ENCODE peak calls at places on chromosome 16, in nine cellular contexts. Y is GM23338; K is SK-N-SH; A is LNCaP clone FGC; P is AG10803; G is fibroblast of pulmonary artery; N is activated CD8-positive, alpha-beta T cell treated with anti-CD3 and anti-CD28 coated beads for 36 hours; Z is GM10248; V is fibroblast of lung. O is an unnamed sample.

GRCh38 chr16:638034-638543 is 2.0 kb upstream of the METTL26 start:
- DNase-seq in K (no peak), P (no peak), A (no peak), Z (no peak), G (no peak), Y (peak), V (no peak), N (no peak), O (no peak)

GRCh38 chr16:6232060-6232459 is 1100.6 kb upstream of the RBFOX1 start:
- DNase-seq in A (no peak), P (no peak), Y (no peak), Z (no peak), N (no peak), G (no peak), K (no peak), V (no peak), O (no peak)

GRCh38 chr16:49442805-49443204 is 69.2 kb downstream of the C16orf78 start:
- DNase-seq in Y (no peak), A (no peak), Z (no peak), V (no peak), N (no peak), G (no peak), K (no peak), P (no peak), O (no peak)

GRCh38 chr16:30698816-30699614 is at the start of gene SRCAP:
- DNase-seq in Y (peak), P (peak), G (peak), K (peak), V (peak), Z (peak), N (peak), A (peak), O (peak)

GRCh38 chr16:680967-681745 is 946 bp downstream of the STUB1 start:
- DNase-seq in G (peak), V (peak), Y (peak), A (peak), Z (no peak), P (peak), N (no peak), K (no peak), O (no peak)

GRCh38 chr16:75108792-75109731 is 7.5 kb downstream of the LDHD start:
- DNase-seq in A (peak), G (peak), Z (peak), V (peak), N (peak), P (peak), K (no peak), Y (no peak), O (peak)

GRCh38 chr16:4767872-4768548 is 1.0 kb upstream of the ZNF500 start:
- DNase-seq in G (peak), Y (no peak), A (no peak), N (peak), P (peak), Z (no peak), V (no peak), K (no peak), O (no peak)

GRCh38 chr16:65700599-65700998 is 578.7 kb upstream of the CDH11 start:
- DNase-seq in P (peak), Z (no peak), V (no peak), G (peak), N (no peak), Y (no peak), A (no peak), K (no peak), O (no peak)

GRCh38 chr16:15835136-15835878 is 21.5 kb downstream of the MYH11 start:
- DNase-seq in G (no peak), A (no peak), Y (no peak), P (no peak), V (no peak), Z (no peak), K (no peak), N (no peak), O (no peak)

GRCh38 chr16:5059386-5060072 is 6.2 kb downstream of the C16orf89 start:
- DNase-seq in P (no peak), G (no peak), A (no peak), V (no peak), N (no peak), K (no peak), Z (no peak), Y (peak), O (no peak)

GRCh38 chr16:66596986-66597848 is 7.3 kb upstream of the CMTM3 start:
- DNase-seq in K (no peak), G (no peak), N (peak), V (no peak), A (no peak), Z (no peak), P (no peak), Y (no peak), O (no peak)

GRCh38 chr16:48511071-48511540 is 98.9 kb downstream of the N4BP1 start:
- DNase-seq in P (peak), G (peak), A (no peak), K (no peak), Y (no peak), N (no peak), V (peak), Z (no peak), O (no peak)

GRCh38 chr16:49003022-49003421 is 278.6 kb downstream of the CBLN1 start:
- DNase-seq in A (no peak), Y (no peak), P (no peak), N (no peak), K (peak), Z (no peak), V (no peak), G (no peak), O (no peak)

GRCh38 chr16:48098472-48098871 is 57.3 kb downstream of the ABCC12 start:
- DNase-seq in K (no peak), G (no peak), Y (no peak), A (no peak), N (no peak), V (no peak), Z (no peak), P (no peak), O (no peak)

GRCh38 chr16:89026121-89026612 is 49.2 kb upstream of the CBFA2T3 start:
- DNase-seq in G (no peak), Z (no peak), N (peak), K (no peak), V (peak), P (no peak), A (no peak), Y (no peak), O (no peak)

GRCh38 chr16:16096161-16096857 is 127.0 kb downstream of the ABCC6 start:
- DNase-seq in Y (peak), P (peak), G (peak), N (no peak), A (no peak), Z (no peak), V (peak), K (no peak), O (no peak)

GRCh38 chr16:85238233-85238647 is 126.0 kb upstream of the CIBAR2 start:
- DNase-seq in P (peak), Y (peak), K (peak), V (peak), Z (no peak), G (peak), N (no peak), A (no peak), O (no peak)

GRCh38 chr16:29290631-29291247 is 115.8 kb downstream of the NPIPB11 start:
- DNase-seq in Y (peak), K (no peak), Z (peak), V (peak), N (peak), A (peak), G (peak), P (peak), O (peak)

GRCh38 chr16:79658301-79659001 is 57.9 kb upstream of the MAF start:
- DNase-seq in G (peak), A (no peak), N (no peak), Y (no peak), Z (no peak), V (peak), K (no peak), P (peak), O (no peak)

GRCh38 chr16:86998196-86999001 is 318.8 kb downstream of the C16orf95 start:
- DNase-seq in Y (no peak), V (no peak), P (no peak), Z (no peak), K (no peak), A (no peak), G (no peak), N (no peak), O (no peak)

GRCh38 chr16:74954763-74955162 is 30.2 kb downstream of the WDR59 start:
- DNase-seq in V (no peak), G (no peak), P (no peak), Z (no peak), K (no peak), A (no peak), Y (no peak), N (no peak), O (no peak)

GRCh38 chr16:81214745-81215166 is 23.7 kb upstream of the BCO1 start:
- DNase-seq in A (no peak), K (no peak), V (peak), P (peak), G (peak), Y (peak), Z (no peak), N (peak), O (no peak)

GRCh38 chr16:82598766-82599165 is 28.0 kb upstream of the CDH13 start:
- DNase-seq in G (no peak), Y (no peak), V (no peak), Z (no peak), N (no peak), A (no peak), P (no peak), K (no peak), O (no peak)

GRCh38 chr16:59632266-59632855 is 898.2 kb upstream of the GOT2 start:
- DNase-seq in V (peak), N (no peak), Z (no peak), Y (no peak), A (no peak), G (peak), P (peak), K (no peak), O (no peak)

GRCh38 chr16:48531011-48531962 is 78.7 kb downstream of the N4BP1 start:
- DNase-seq in V (peak), G (no peak), K (peak), Y (no peak), A (no peak), N (no peak), Z (peak), P (peak), O (no peak)

GRCh38 chr16:49179714-49180330 is 101.8 kb downstream of the CBLN1 start:
- DNase-seq in G (no peak), A (no peak), Z (no peak), N (no peak), K (no peak), P (no peak), V (no peak), Y (no peak), O (no peak)

GRCh38 chr16:88798073-88798472 is 5.5 kb upstream of the CDT1 start:
- DNase-seq in N (no peak), A (no peak), Z (no peak), K (no peak), G (no peak), V (no peak), Y (no peak), P (no peak), O (no peak)

GRCh38 chr16:30941600-30942420 is 7.1 kb upstream of the ORAI3 start:
- DNase-seq in N (peak), G (peak), K (peak), Y (peak), A (no peak), Z (peak), P (peak), V (peak), O (peak)

GRCh38 chr16:77394699-77395098 is 40.1 kb downstream of the ADAMTS18 start:
- DNase-seq in N (no peak), Y (no peak), G (no peak), Z (no peak), P (no peak), K (no peak), V (no peak), A (no peak), O (no peak)

GRCh38 chr16:1772362-1772907 is at the start of gene EME2:
- DNase-seq in A (no peak), Z (no peak), N (peak), P (no peak), G (no peak), Y (no peak), V (no peak), K (peak), O (peak)

GRCh38 chr16:81738831-81739496 is 40.1 kb upstream of the PLCG2 start:
- DNase-seq in P (no peak), Z (peak), A (no peak), V (no peak), Y (no peak), G (no peak), K (no peak), N (no peak), O (peak)

GRCh38 chr16:86231321-86231995 is 278.9 kb upstream of the FOXF1 start:
- DNase-seq in P (peak), G (no peak), V (no peak), Y (no peak), Z (no peak), K (no peak), N (no peak), A (no peak), O (no peak)

GRCh38 chr16:48623304-48624016 is 13.5 kb upstream of the N4BP1 start:
- DNase-seq in N (peak), A (peak), K (peak), V (peak), G (peak), Z (peak), Y (peak), P (peak), O (peak)

GRCh38 chr16:67092227-67092626 is 17.5 kb upstream of the PHAF1 start:
- DNase-seq in N (no peak), A (no peak), Z (no peak), V (no peak), K (no peak), Y (no peak), P (peak), G (peak), O (no peak)

GRCh38 chr16:10895053-10895946 is 18.3 kb downstream of the CIITA start:
- DNase-seq in P (peak), A (no peak), Z (no peak), G (peak), K (no peak), V (peak), Y (peak), N (peak), O (peak)

GRCh38 chr16:17205279-17206139 is 265.3 kb downstream of the XYLT1 start:
- DNase-seq in N (no peak), Y (peak), Z (no peak), V (peak), P (peak), G (no peak), A (peak), K (no peak), O (no peak)

GRCh38 chr16:12629271-12629670 is 174.4 kb downstream of the CPPED1 start:
- DNase-seq in G (no peak), P (no peak), N (no peak), Y (no peak), Z (no peak), V (no peak), K (no peak), A (no peak), O (no peak)

GRCh38 chr16:66742409-66742808 is 9.0 kb downstream of the DYNC1LI2 start:
- DNase-seq in P (no peak), A (no peak), K (no peak), Y (no peak), V (no peak), G (no peak), Z (no peak), N (no peak), O (no peak)

GRCh38 chr16:71882505-71883192 is 1.3 kb downstream of the ZNF821 start:
- DNase-seq in N (peak), Y (peak), V (peak), P (peak), Z (peak), G (peak), A (peak), K (peak), O (peak)
- TF ChIP-seq CTCF in N (peak), Y (peak), V (peak), P (peak), Z (peak), G (peak), A (peak), K (peak), O (peak)

GRCh38 chr16:25372716-25373115 is 115.1 kb upstream of the ZKSCAN2 start:
- DNase-seq in K (no peak), V (no peak), A (no peak), N (no peak), P (no peak), G (no peak), Z (no peak), Y (peak), O (no peak)
- TF ChIP-seq CTCF in K (peak), V (no peak), A (peak), N (no peak), P (no peak), G (no peak), Z (no peak), Y (peak), O (no peak)

GRCh38 chr16:3508736-3509135 is 7.9 kb downstream of the CLUAP1 start:
- DNase-seq in G (no peak), N (no peak), K (no peak), Z (no peak), Y (no peak), A (no peak), P (no peak), V (no peak), O (no peak)
- TF ChIP-seq CTCF in G (no peak), N (no peak), K (no peak), Z (no peak), Y (no peak), A (no peak), P (no peak), V (no peak), O (no peak)

DNA sequence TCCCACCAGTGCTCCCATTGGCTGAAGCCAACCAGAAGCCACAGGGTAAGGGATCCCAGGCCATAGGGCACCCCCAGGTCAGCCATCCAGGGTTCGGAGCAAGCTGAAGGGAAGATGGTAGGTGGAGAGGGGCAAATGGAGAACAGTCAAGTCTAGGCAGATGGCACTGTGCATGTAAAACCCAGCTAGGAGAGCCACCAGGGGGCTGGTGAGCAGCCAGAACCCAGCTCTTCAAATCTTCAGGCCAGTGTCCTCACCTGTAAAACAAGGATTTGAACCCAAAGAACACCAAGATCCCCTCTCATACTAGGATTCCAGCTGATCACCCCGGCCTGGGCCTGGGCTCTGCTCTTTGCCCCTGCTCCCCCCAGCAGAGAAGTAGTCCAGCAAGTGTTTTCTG is 43.5 kb downstream of the GINS3 start:
- DNase-seq in V (no peak), G (no peak), Z (no peak), A (no peak), K (no peak), N (no peak), Y (no peak), P (no peak), O (no peak)
- TF ChIP-seq CTCF in V (no peak), G (no peak), Z (no peak), A (no peak), K (no peak), N (no peak), Y (peak), P (no peak), O (no peak)

GRCh38 chr16:70254095-70254964 is 2.6 kb upstream of the EXOSC6 start:
- DNase-seq in G (no peak), K (no peak), Y (peak), N (no peak), V (no peak), P (no peak), A (no peak), Z (no peak), O (no peak)
- TF ChIP-seq CTCF in G (no peak), K (peak), Y (no peak), N (peak), V (no peak), P (no peak), A (no peak), Z (no peak), O (no peak)

DNA sequence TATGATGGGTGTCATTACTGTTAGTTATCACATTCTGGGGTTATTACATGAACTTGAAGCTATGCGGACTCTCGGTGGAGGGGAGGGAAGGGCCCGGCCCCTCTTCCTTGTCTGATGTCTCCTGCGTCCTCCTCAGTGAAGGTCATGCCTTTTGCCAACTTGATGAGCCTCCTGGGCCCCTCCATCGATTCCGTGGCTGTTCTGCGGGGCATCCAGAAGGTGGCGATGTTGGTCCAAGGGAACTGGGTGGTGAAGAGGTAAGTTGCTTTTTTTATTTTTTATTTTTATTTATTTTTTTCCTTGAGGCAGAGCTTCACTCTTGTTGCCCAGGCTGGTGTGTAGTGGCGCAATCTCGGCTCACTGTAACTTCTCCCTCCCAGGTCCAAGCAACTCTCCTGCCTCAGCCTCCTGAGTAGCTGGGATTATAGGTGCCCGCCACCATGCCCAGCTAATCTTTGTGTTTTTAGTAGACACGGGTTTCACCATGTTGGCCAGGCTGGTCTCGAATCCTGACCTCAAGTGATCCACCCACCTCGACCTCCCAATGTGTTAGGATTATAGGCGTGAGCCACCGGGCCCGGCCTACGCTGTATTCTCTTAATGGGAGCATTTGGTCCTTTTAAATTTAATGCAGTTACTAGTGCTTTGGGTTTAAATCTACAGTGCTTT is 21.6 kb downstream of the POLR3E start:
- DNase-seq in G (peak), Y (peak), V (peak), N (peak), Z (peak), A (no peak), K (peak), P (peak), O (no peak)
- TF ChIP-seq CTCF in G (peak), Y (peak), V (peak), N (peak), Z (peak), A (peak), K (peak), P (peak), O (no peak)

GRCh38 chr16:27917953-27918352 is 145.6 kb downstream of the GSG1L start:
- DNase-seq in G (no peak), Y (no peak), A (no peak), K (no peak), N (no peak), Z (no peak), V (no peak), P (no peak), O (no peak)

GRCh38 chr16:27921134-27921533 is 142.4 kb downstream of the GSG1L start:
- DNase-seq in Y (peak), A (no peak), P (no peak), Z (no peak), K (no peak), N (no peak), V (no peak), G (no peak), O (no peak)

GRCh38 chr16:27918755-27919154 is 144.8 kb downstream of the GSG1L start:
- DNase-seq in Z (no peak), V (no peak), A (no peak), Y (peak), P (peak), K (no peak), G (no peak), N (no peak), O (no peak)

GRCh38 chr16:27922433-27922832 is 141.1 kb downstream of the GSG1L start:
- DNase-seq in N (no peak), Z (no peak), G (no peak), P (no peak), Y (peak), A (no peak), V (no peak), K (no peak), O (no peak)

GRCh38 chr16:27920391-27920891 is 143.1 kb downstream of the GSG1L start:
- DNase-seq in Z (no peak), A (no peak), Y (peak), V (no peak), G (no peak), N (no peak), P (no peak), K (peak), O (no peak)
- TF ChIP-seq CTCF in Z (no peak), A (peak), Y (peak), V (no peak), G (peak), N (no peak), P (no peak), K (peak), O (no peak)

GRCh38 chr16:84144301-84144858 is 597 bp downstream of the HSDL1 start:
- DNase-seq in A (no peak), V (peak), K (peak), G (peak), N (peak), Z (peak), P (no peak), Y (peak), O (peak)
- TF ChIP-seq CTCF in A (peak), V (no peak), K (peak), G (no peak), N (no peak), Z (peak), P (no peak), Y (peak), O (no peak)

DNA sequence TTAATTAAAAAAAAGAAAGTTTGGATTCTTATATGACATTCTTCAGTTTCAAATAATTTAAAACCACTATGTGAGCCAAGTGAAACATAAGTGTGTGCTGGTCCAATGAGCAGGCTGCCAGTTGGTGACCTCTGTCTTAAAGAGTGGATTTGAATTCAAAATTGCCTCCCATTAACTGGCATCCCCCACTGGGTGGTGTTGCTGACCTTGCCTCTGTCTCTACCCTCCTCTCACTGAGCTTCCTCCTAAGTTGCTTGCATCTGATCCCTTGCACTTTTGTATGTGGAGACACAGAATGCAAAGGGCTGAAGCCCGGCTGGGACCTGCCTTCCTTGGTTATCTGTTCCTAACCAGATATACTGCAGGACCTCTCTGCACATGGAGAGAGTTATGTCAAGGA is 160.6 kb downstream of the CYLD start:
- DNase-seq in N (no peak), P (no peak), A (no peak), G (no peak), K (no peak), Y (peak), V (no peak), Z (no peak), O (no peak)
- TF ChIP-seq CTCF in N (no peak), P (no peak), A (no peak), G (no peak), K (no peak), Y (peak), V (no peak), Z (no peak), O (no peak)

O was measured in activated B cell treated with CpG ODN at 0.5 μM for 24 hours.